ENCODE peak calls at places on chromosomes 4 and X, in four cellular contexts. Q is fibroblast of the aortic adventitia, S is mesenchymal stem cell, Y is anterior cingulate cortex. O is an unnamed sample.

GRCh38 chr4:24963277-24963676 is 50.4 kb upstream of the CCDC149 start:
- DNase-seq in Q (no peak), S (no peak), Y (no peak), O (no peak)

GRCh38 chr4:73698217-73698616 is 42.2 kb upstream of the CXCL8 start:
- DNase-seq in Q (peak; percentile 71), S (no peak), Y (no peak), O (no peak)

GRCh38 chr4:16157609-16158503 is 68.4 kb downstream of the TAPT1 start:
- DNase-seq in Q (peak; percentile 39), S (peak; percentile 37), Y (no peak), O (no peak)

GRCh38 chr4:67020079-67020807 is 525.1 kb downstream of the CENPC start:
- DNase-seq in Q (peak; percentile 52), S (peak; percentile 34), Y (no peak), O (no peak)

GRCh38 chrX:110156167-110156754 is 153.3 kb downstream of the TMEM164 start:
- DNase-seq in Q (peak; percentile 36), S (no peak), Y (no peak), O (no peak)

GRCh38 chr4:151438154-151438553 is 29.2 kb downstream of the FHIP1A start:
- DNase-seq in Q (no peak), S (no peak), Y (no peak), O (no peak)

GRCh38 chr4:88697588-88698329 is at the start of gene NAP1L5:
- DNase-seq in Q (peak; percentile 74), S (peak; percentile 76), Y (peak; percentile 42), O (no peak)

GRCh38 chrX:149267878-149268813 is 237.0 kb downstream of the IDS start:
- DNase-seq in Q (no peak), S (no peak), Y (no peak), O (no peak)

GRCh38 chrX:103729015-103729414 is 18.3 kb downstream of the TMEM31 start:
- DNase-seq in Q (no peak), S (no peak), Y (no peak), O (no peak)

GRCh38 chr4:171966356-171966755 is 153.2 kb downstream of the GALNTL6 start:
- DNase-seq in Q (no peak), S (no peak), Y (no peak), O (no peak)

GRCh38 chrX:12865359-12865758 is 1.5 kb upstream of the TLR7 start:
- DNase-seq in Q (peak; percentile 12), S (no peak), Y (no peak), O (no peak)

GRCh38 chr4:150149381-150149780 is 71.1 kb downstream of the DCLK2 start:
- DNase-seq in Q (peak; percentile 93), S (no peak), Y (no peak), O (no peak)

O was measured in SIG-M5.